ENCODE peak calls at places on chromosomes 4 and X, in seven cellular contexts. X is EL; A is left lung; B is tibial nerve; G is adrenal gland; C is left ventricle myocardium superior; H is stimulated activated naive CD8-positive, alpha-beta T cell treated with anti-CD3 and anti-CD28 coated beads, Interleukin-15, amount 100 ng/mL, for 72 hours. W is an unnamed sample.

GRCh38 chr4:138668309-138668708 is 347.3 kb upstream of the NOCT start:
- DNase-seq in G (no peak), X (no peak), A (no peak), B (no peak), H (no peak), C (no peak), W (no peak)

GRCh38 chr4:105387466-105387865 is 86.4 kb downstream of the PPA2 start:
- DNase-seq in X (no peak), G (no peak), B (no peak), H (no peak), A (no peak), C (no peak), W (no peak)

GRCh38 chr4:87002682-87003043 is 67.9 kb downstream of the AFF1 start:
- DNase-seq in X (no peak), C (no peak), G (no peak), H (no peak), A (no peak), B (no peak), W (no peak)

GRCh38 chrX:101062171-101062570 is 10.3 kb upstream of the TRMT2B start:
- DNase-seq in C (no peak), H (no peak), B (no peak), A (no peak), X (peak), G (no peak), W (no peak)

GRCh38 chr4:78863991-78864390 is 75.2 kb downstream of the PAQR3 start:
- DNase-seq in X (no peak), B (no peak), G (no peak), H (no peak), C (no peak), A (no peak), W (no peak)

GRCh38 chr4:6200922-6201362 is 593 bp upstream of the JAKMIP1 start:
- DNase-seq in X (no peak), B (no peak), H (no peak), A (no peak), C (no peak), G (no peak), W (no peak)

GRCh38 chr4:6905501-6905900 is 4.1 kb upstream of the TBC1D14 start:
- DNase-seq in B (no peak), A (no peak), X (no peak), H (no peak), G (no peak), C (no peak), W (no peak)

GRCh38 chr4:24664956-24665355 is 80.6 kb upstream of the DHX15 start:
- DNase-seq in X (no peak), C (no peak), B (peak), G (no peak), H (no peak), A (no peak), W (no peak)

GRCh38 chrX:69189972-69190371 is 24.7 kb upstream of the PJA1 start:
- DNase-seq in H (no peak), G (no peak), A (no peak), X (no peak), B (peak), C (peak), W (peak)

GRCh38 chr4:41184009-41184408 is 30.3 kb downstream of the APBB2 start:
- DNase-seq in G (no peak), H (no peak), A (no peak), B (no peak), X (no peak), C (no peak), W (no peak)

GRCh38 chrX:117990438-117990837 is 126.2 kb downstream of the KLHL13 start:
- DNase-seq in G (no peak), A (no peak), H (no peak), C (no peak), B (no peak), X (no peak), W (no peak)

GRCh38 chrX:36963852-36964251 is 44.3 kb upstream of the FAM47C start:
- DNase-seq in B (no peak), X (no peak), C (no peak), A (no peak), G (no peak), H (no peak), W (no peak)

GRCh38 chrX:134760671-134761070 is 102.4 kb upstream of the PLAC1 start:
- DNase-seq in X (no peak), A (no peak), H (no peak), G (no peak), C (no peak), B (no peak), W (no peak)

GRCh38 chr4:11297627-11298026 is 131.1 kb downstream of the HS3ST1 start:
- DNase-seq in B (no peak), H (no peak), A (no peak), G (no peak), C (no peak), X (no peak), W (no peak)

GRCh38 chr4:57104706-57105560 is 5.3 kb downstream of the IGFBP7 start:
- DNase-seq in H (no peak), C (no peak), X (no peak), A (no peak), G (no peak), B (no peak), W (no peak)

GRCh38 chr4:5010984-5011383 is 8.3 kb downstream of the CYTL1 start:
- DNase-seq in A (no peak), B (no peak), X (no peak), G (no peak), C (no peak), H (no peak), W (no peak)

GRCh38 chr4:64799751-64800150 is 390.5 kb upstream of the TECRL start:
- DNase-seq in G (no peak), B (no peak), C (no peak), X (no peak), A (peak), H (no peak), W (peak)

GRCh38 chrX:129653985-129654651 is 638 bp downstream of the APLN start:
- DNase-seq in A (peak), X (peak), H (no peak), G (no peak), B (no peak), C (peak), W (no peak)

GRCh38 chr4:165493359-165493758 is 114.6 kb downstream of the CPE start:
- DNase-seq in C (peak), A (peak), G (peak), B (peak), X (peak), H (peak), W (peak)

GRCh38 chr4:155944516-155944915 is 9.2 kb downstream of the CTSO start:
- DNase-seq in A (no peak), X (no peak), C (no peak), B (no peak), H (no peak), G (no peak), W (no peak)

GRCh38 chr4:48909697-48910096 is 3.1 kb upstream of the OCIAD2 start:
- DNase-seq in G (peak), B (no peak), C (no peak), H (peak), A (no peak), X (peak), W (no peak)